ENCODE peak calls at places on chromosome 16, in seven cellular contexts. M is transverse colon; X is effector memory CD4-positive, alpha-beta T cell; F is neural progenitor cell; L is stomach; S is neuronal stem cell; J is HCT116. E is an unnamed sample.

GRCh38 chr16:3793161-3793576 is 75.8 kb upstream of the TRAP1 start:
- DNase-seq in M (no peak), X (no peak), F (no peak), L (no peak), S (no peak), J (no peak), E (no peak)

GRCh38 chr16:89971495-89972243 is 23.1 kb downstream of the DEF8 start:
- DNase-seq in M (peak; percentile 29), X (no peak), F (no peak), L (no peak), S (no peak), J (no peak), E (no peak)

GRCh38 chr16:66746682-66747081 is 4.7 kb downstream of the DYNC1LI2 start:
- DNase-seq in M (no peak), X (no peak), F (no peak), L (no peak), S (no peak), J (no peak), E (no peak)

GRCh38 chr16:4892356-4893102 is 44.4 kb downstream of the PPL start:
- DNase-seq in M (no peak), X (no peak), F (no peak), L (no peak), S (no peak), J (no peak), E (no peak)

GRCh38 chr16:87207509-87207908 is 109.7 kb downstream of the C16orf95 start:
- DNase-seq in M (no peak), X (no peak), F (no peak), L (no peak), S (no peak), J (no peak), E (no peak)

GRCh38 chr16:31202402-31203385 is at the start of gene PYCARD:
- DNase-seq in M (peak; percentile 82), X (peak; percentile 18), F (peak; percentile 49), L (peak; percentile 45), S (no peak), J (no peak), E (no peak)

GRCh38 chr16:23840310-23840709 is 4.5 kb downstream of the PRKCB start:
- DNase-seq in M (no peak), X (no peak), F (no peak), L (no peak), S (no peak), J (no peak), E (no peak)

GRCh38 chr16:10253344-10253855 is 71.2 kb upstream of the GRIN2A start:
- DNase-seq in M (no peak), X (no peak), F (no peak), L (no peak), S (no peak), J (no peak), E (no peak)

GRCh38 chr16:51148674-51149228 is 2.3 kb downstream of the SALL1 start:
- DNase-seq in M (no peak), X (no peak), F (no peak), L (no peak), S (no peak), J (no peak), E (no peak)

GRCh38 chr16:29925805-29926674 is at the start of gene KCTD13:
- DNase-seq in M (peak; percentile 89), X (peak; percentile 86), F (peak; percentile 96), L (peak; percentile 88), S (peak; percentile 96), J (peak; percentile 48), E (peak; percentile 39)

GRCh38 chr16:4380131-4381063 is 8.7 kb downstream of the VASN start:
- DNase-seq in M (no peak), X (no peak), F (no peak), L (no peak), S (no peak), J (no peak), E (no peak)

GRCh38 chr16:13402601-13403000 is 501.2 kb downstream of the SHISA9 start:
- DNase-seq in M (no peak), X (no peak), F (no peak), L (no peak), S (no peak), J (no peak), E (no peak)

GRCh38 chr16:47927330-47927729 is 228.5 kb downstream of the ABCC12 start:
- DNase-seq in M (no peak), X (no peak), F (no peak), L (no peak), S (no peak), J (no peak), E (no peak)

GRCh38 chr16:46648656-46649055 is 27.5 kb upstream of the SHCBP1 start:
- DNase-seq in M (no peak), X (no peak), F (no peak), L (no peak), S (no peak), J (no peak), E (no peak)

GRCh38 chr16:86372193-86372592 is 138.1 kb upstream of the FOXF1 start:
- DNase-seq in M (no peak), X (no peak), F (no peak), L (no peak), S (no peak), J (no peak), E (no peak)

GRCh38 chr16:11796227-11797165 is 562 bp downstream of the ZC3H7A start:
- DNase-seq in M (peak; percentile 68), X (peak; percentile 13), F (peak; percentile 80), L (peak; percentile 62), S (no peak), J (no peak), E (no peak)

GRCh38 chr16:57976331-57976796 is 5.4 kb upstream of the CNGB1 start:
- DNase-seq in M (no peak), X (no peak), F (peak; percentile 46), L (no peak), S (peak; percentile 20), J (no peak), E (no peak)

GRCh38 chr16:65546353-65546791 is 424.5 kb upstream of the CDH11 start:
- DNase-seq in M (no peak), X (no peak), F (no peak), L (no peak), S (no peak), J (no peak), E (no peak)

GRCh38 chr16:17780181-17780580 is 309.4 kb upstream of the XYLT1 start:
- DNase-seq in M (no peak), X (no peak), F (no peak), L (no peak), S (no peak), J (no peak), E (no peak)

DNA sequence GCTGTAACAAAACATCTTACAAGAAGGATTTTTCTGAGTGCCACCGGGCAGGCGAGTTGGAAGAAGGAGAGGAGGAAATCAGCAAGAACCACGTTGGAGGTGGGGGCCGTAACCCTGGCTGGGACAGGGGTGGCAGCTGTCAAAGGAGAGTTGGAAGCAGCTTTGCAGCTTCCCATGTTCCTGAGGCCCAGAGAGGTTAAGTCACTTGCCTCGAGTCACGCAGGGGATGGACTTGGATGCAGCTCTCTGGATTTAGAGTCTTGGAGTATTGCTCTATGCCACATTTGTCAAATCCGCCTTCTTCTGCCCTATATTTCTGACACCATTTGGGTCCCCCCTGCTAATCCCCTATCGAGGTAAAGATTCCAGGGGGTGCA is 83.0 kb upstream of the CIBAR2 start:
- DNase-seq in M (no peak), X (no peak), F (no peak), L (no peak), S (no peak), J (no peak), E (no peak)
- H3K27ac ChIP-seq in M (peak overlapping the region; percentile 75), X (no peak overlapping the region), F (no peak overlapping the region), L (no peak overlapping the region), S (no peak overlapping the region), J (no peak overlapping the region), E (no peak overlapping the region)

GRCh38 chr16:88926374-88926990 is 50.5 kb downstream of the CBFA2T3 start:
- DNase-seq in M (no peak), X (no peak), F (peak; percentile 58), L (no peak), S (no peak), J (peak; percentile 78), E (no peak)
- H3K27ac ChIP-seq in M (no peak overlapping the region), X (no peak overlapping the region), F (no peak overlapping the region), L (no peak overlapping the region), S (no peak overlapping the region), J (peak overlapping the region; percentile 71), E (no peak overlapping the region)

GRCh38 chr16:59907671-59908070 is 1173.6 kb upstream of the GOT2 start:
- DNase-seq in M (no peak), X (no peak), F (peak; percentile 20), L (no peak), S (peak; percentile 14), J (no peak), E (no peak)
- H3K27ac ChIP-seq in M (no peak overlapping the region), X (no peak overlapping the region), F (no peak overlapping the region), L (no peak overlapping the region), S (no peak overlapping the region), J (no peak overlapping the region), E (no peak overlapping the region)

GRCh38 chr16:81457326-81458133 is 12.9 kb downstream of the CMIP start:
- DNase-seq in M (no peak), X (no peak), F (no peak), L (no peak), S (no peak), J (peak; percentile 16), E (no peak)

GRCh38 chr16:81455006-81455405 is 10.4 kb downstream of the CMIP start:
- DNase-seq in M (no peak), X (no peak), F (no peak), L (no peak), S (no peak), J (no peak), E (no peak)

GRCh38 chr16:81456523-81457325 is 12.1 kb downstream of the CMIP start:
- DNase-seq in M (peak; percentile 77), X (no peak), F (no peak), L (peak; percentile 44), S (no peak), J (no peak), E (no peak)

GRCh38 chr16:81454044-81454443 is 9.4 kb downstream of the CMIP start:
- DNase-seq in M (no peak), X (no peak), F (no peak), L (no peak), S (no peak), J (no peak), E (no peak)

DNA sequence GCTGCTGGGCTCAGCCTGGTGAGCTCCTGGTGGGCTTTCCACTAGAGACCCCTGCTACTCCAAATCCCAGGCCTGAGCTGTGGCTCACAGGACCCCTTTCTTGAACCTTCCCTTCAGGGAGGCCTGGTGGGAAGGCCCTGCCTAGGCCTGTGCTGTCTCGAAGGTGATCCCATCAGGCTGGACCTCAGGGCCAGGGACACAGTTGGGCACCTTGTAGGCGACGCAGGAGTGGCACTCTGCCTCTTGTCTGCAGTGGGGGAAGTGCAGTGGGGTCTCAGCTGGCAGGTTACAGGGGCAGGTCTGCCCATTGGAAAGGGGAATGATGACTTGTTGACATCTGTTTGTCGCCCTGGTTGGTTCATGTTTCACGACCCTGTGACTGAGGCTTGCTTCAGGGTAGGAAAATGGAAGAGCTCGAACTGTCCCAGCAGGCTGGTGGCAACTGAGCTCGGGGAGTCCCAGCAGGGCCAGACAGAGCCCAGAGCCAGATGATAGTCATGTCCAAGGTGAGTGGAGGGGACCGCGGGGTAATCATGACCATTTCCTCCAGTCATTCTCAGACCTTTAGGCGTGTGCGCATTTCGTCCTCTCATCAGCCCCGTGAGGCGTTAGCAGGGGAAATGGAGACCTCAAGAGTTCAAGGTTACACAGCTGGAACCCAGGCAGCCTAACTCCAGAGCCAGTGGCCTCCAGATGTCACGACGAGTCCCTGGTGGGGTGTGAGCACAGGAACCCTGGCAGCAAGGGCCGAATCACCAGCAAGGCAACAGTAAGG is 11.3 kb downstream of the CMIP start:
- DNase-seq in M (no peak), X (no peak), F (no peak), L (no peak), S (no peak), J (no peak), E (no peak)
- H3K27ac ChIP-seq in M (peak overlapping the region; percentile 72), X (no peak overlapping the region), F (no peak overlapping the region), L (no peak overlapping the region), S (no peak overlapping the region), J (no peak overlapping the region), E (no peak overlapping the region)